ENCODE peak calls at places on chromosome 16, in four cellular contexts. One of them, this sample, is unnamed.

GRCh38 chr16:17343729-17344128 is 127.0 kb downstream of the XYLT1 start:
- DNase-seq in substantia nigra: no peak
- DNase-seq in AG09319: no peak
- DNase-seq in Calu3: no peak
- DNase-seq in this sample: no peak

GRCh38 chr16:13421726-13422125 is 498.2 kb upstream of the ERCC4 start:
- DNase-seq in Calu3: no peak
- DNase-seq in substantia nigra: no peak
- DNase-seq in AG09319: no peak
- DNase-seq in this sample: no peak

GRCh38 chr16:49441366-49441780 is 67.8 kb downstream of the C16orf78 start:
- DNase-seq in AG09319: no peak
- DNase-seq in Calu3: no peak
- DNase-seq in substantia nigra: no peak
- DNase-seq in this sample: no peak

GRCh38 chr16:67235816-67236547 is 9.1 kb downstream of the TMEM208 start:
- DNase-seq in Calu3: no peak
- DNase-seq in AG09319: no peak
- DNase-seq in substantia nigra: no peak
- DNase-seq in this sample: no peak

GRCh38 chr16:86550281-86550680 is 4.8 kb downstream of the MTHFSD start:
- DNase-seq in substantia nigra: no peak
- DNase-seq in Calu3: no peak
- DNase-seq in AG09319: no peak
- DNase-seq in this sample: no peak

GRCh38 chr16:27894441-27894840 is 169.1 kb downstream of the GSG1L start:
- DNase-seq in substantia nigra: no peak
- DNase-seq in Calu3: no peak
- DNase-seq in AG09319: no peak
- DNase-seq in this sample: no peak

GRCh38 chr16:68980695-68981315 is 124.6 kb upstream of the HAS3 start:
- DNase-seq in AG09319: no peak
- DNase-seq in substantia nigra: no peak
- DNase-seq in Calu3: no peak
- DNase-seq in this sample: no peak

GRCh38 chr16:88347656-88348376 is 34.9 kb upstream of the ZNF469 start:
- DNase-seq in substantia nigra: no peak
- DNase-seq in Calu3: no peak
- DNase-seq in AG09319: no peak
- DNase-seq in this sample: no peak

GRCh38 chr16:23245268-23245667 is 56.8 kb upstream of the SCNN1B start:
- DNase-seq in substantia nigra: peak; percentile 12
- DNase-seq in AG09319: no peak
- DNase-seq in Calu3: no peak
- DNase-seq in this sample: no peak

GRCh38 chr16:74743668-74744299 is 30.8 kb downstream of the FA2H start:
- DNase-seq in AG09319: no peak
- DNase-seq in Calu3: peak; percentile 98
- DNase-seq in substantia nigra: no peak
- DNase-seq in this sample: no peak

GRCh38 chr16:85570213-85570734 is 42.8 kb upstream of the GSE1 start:
- DNase-seq in substantia nigra: no peak
- DNase-seq in Calu3: peak; percentile 24
- DNase-seq in AG09319: no peak
- DNase-seq in this sample: no peak

GRCh38 chr16:84501077-84501735 is 3.3 kb downstream of the MEAK7 start:
- DNase-seq in Calu3: peak; percentile 63
- DNase-seq in substantia nigra: no peak
- DNase-seq in AG09319: no peak
- DNase-seq in this sample: peak; percentile 41

GRCh38 chr16:89330177-89330856 is 112.8 kb downstream of the ZNF778 start:
- DNase-seq in AG09319: no peak
- DNase-seq in Calu3: peak; percentile 88
- DNase-seq in substantia nigra: no peak
- DNase-seq in this sample: no peak

GRCh38 chr16:88965411-88965810 is 11.6 kb downstream of the CBFA2T3 start:
- DNase-seq in AG09319: no peak
- DNase-seq in Calu3: no peak
- DNase-seq in substantia nigra: no peak
- DNase-seq in this sample: no peak

GRCh38 chr16:4324871-4325740 is 9.2 kb downstream of the GLIS2 start:
- DNase-seq in AG09319: no peak
- DNase-seq in substantia nigra: no peak
- DNase-seq in Calu3: no peak
- DNase-seq in this sample: no peak

GRCh38 chr16:12094537-12095265 is 118.2 kb downstream of the SNX29 start:
- DNase-seq in AG09319: no peak
- DNase-seq in Calu3: no peak
- DNase-seq in substantia nigra: no peak
- DNase-seq in this sample: no peak

GRCh38 chr16:67796099-67796718 is 10.2 kb downstream of the RANBP10 start:
- DNase-seq in substantia nigra: no peak
- DNase-seq in AG09319: no peak
- DNase-seq in Calu3: no peak
- DNase-seq in this sample: no peak

GRCh38 chr16:12186774-12187335 is 210.3 kb downstream of the SNX29 start:
- DNase-seq in AG09319: no peak
- DNase-seq in Calu3: peak; percentile 13
- DNase-seq in substantia nigra: no peak
- DNase-seq in this sample: no peak

GRCh38 chr16:48392407-48392806 is 7.2 kb upstream of the SIAH1 start:
- DNase-seq in Calu3: no peak
- DNase-seq in AG09319: no peak
- DNase-seq in substantia nigra: no peak
- DNase-seq in this sample: no peak

GRCh38 chr16:80569440-80570105 is 28.8 kb downstream of the DYNLRB2 start:
- DNase-seq in substantia nigra: no peak
- DNase-seq in Calu3: peak; percentile 14
- DNase-seq in AG09319: no peak
- DNase-seq in this sample: no peak

GRCh38 chr16:86910146-86910805 is 331.9 kb downstream of the FOXL1 start:
- DNase-seq in Calu3: no peak
- DNase-seq in AG09319: no peak
- DNase-seq in substantia nigra: no peak
- DNase-seq in this sample: no peak

GRCh38 chr16:31112711-31113419 is 4.6 kb upstream of the KAT8 start:
- DNase-seq in AG09319: no peak
- DNase-seq in substantia nigra: no peak
- DNase-seq in Calu3: no peak
- DNase-seq in this sample: no peak

GRCh38 chr16:4913774-4914525 is 23.0 kb downstream of the PPL start:
- DNase-seq in Calu3: no peak
- DNase-seq in substantia nigra: no peak
- DNase-seq in AG09319: no peak
- DNase-seq in this sample: no peak

GRCh38 chr16:80989801-80990200 is 16.9 kb downstream of the CMC2 start:
- DNase-seq in Calu3: no peak
- DNase-seq in AG09319: no peak
- DNase-seq in substantia nigra: no peak
- DNase-seq in this sample: no peak

GRCh38 chr16:3950343-3951193 is 70.1 kb upstream of the CREBBP start:
- DNase-seq in substantia nigra: no peak
- DNase-seq in AG09319: peak; percentile 95
- DNase-seq in Calu3: peak; percentile 53
- DNase-seq in this sample: peak; percentile 76

GRCh38 chr16:83356266-83356665 is 451.5 kb upstream of the HSBP1 start:
- DNase-seq in Calu3: peak; percentile 28
- DNase-seq in AG09319: peak; percentile 43
- DNase-seq in substantia nigra: no peak
- DNase-seq in this sample: peak; percentile 43

GRCh38 chr16:20598832-20599469 is 22.8 kb upstream of the ACSM2B start:
- DNase-seq in substantia nigra: no peak
- DNase-seq in AG09319: no peak
- DNase-seq in Calu3: no peak
- DNase-seq in this sample: no peak

GRCh38 chr16:11139624-11140375 is 116.2 kb downstream of the SOCS1 start:
- DNase-seq in substantia nigra: no peak
- DNase-seq in Calu3: no peak
- DNase-seq in AG09319: no peak
- DNase-seq in this sample: no peak

GRCh38 chr16:58661199-58661830 is 23.3 kb downstream of the SLC38A7 start:
- DNase-seq in Calu3: peak; percentile 66
- DNase-seq in substantia nigra: peak; percentile 8
- DNase-seq in AG09319: peak; percentile 62
- DNase-seq in this sample: peak; percentile 70

GRCh38 chr16:90044111-90044551 is 24.9 kb upstream of the DBNDD1 start:
- DNase-seq in substantia nigra: no peak
- DNase-seq in AG09319: no peak
- DNase-seq in Calu3: peak; percentile 89
- DNase-seq in this sample: no peak

GRCh38 chr16:71734511-71734910 is 10.0 kb upstream of the PHLPP2 start:
- DNase-seq in substantia nigra: no peak
- DNase-seq in AG09319: no peak
- DNase-seq in Calu3: no peak
- DNase-seq in this sample: no peak

GRCh38 chr16:75580-76501 is 2.2 kb upstream of the MPG start:
- DNase-seq in AG09319: peak; percentile 68
- DNase-seq in substantia nigra: peak; percentile 30
- DNase-seq in Calu3: no peak
- DNase-seq in this sample: no peak

GRCh38 chr16:12674096-12674495 is 129.6 kb downstream of the CPPED1 start:
- DNase-seq in substantia nigra: no peak
- DNase-seq in AG09319: no peak
- DNase-seq in Calu3: no peak
- DNase-seq in this sample: no peak

GRCh38 chr16:22189473-22190168 is 16.5 kb upstream of the EEF2K start:
- DNase-seq in AG09319: no peak
- DNase-seq in substantia nigra: no peak
- DNase-seq in Calu3: peak; percentile 70
- DNase-seq in this sample: no peak

GRCh38 chr16:11063432-11064201 is 119.3 kb downstream of the CLEC16A start:
- DNase-seq in AG09319: no peak
- DNase-seq in Calu3: no peak
- DNase-seq in substantia nigra: no peak
- DNase-seq in this sample: no peak

This sample was measured in HFF-Myc.